ENCODE peak calls at places on chromosomes 13 and 19, in five cellular contexts. I is body of pancreas; S is small intestine; R is naive thymus-derived CD4-positive, alpha-beta T cell; Y is cardiac fibroblast. Z is an unnamed sample.
A peak's percentile ranks its signal among the peaks of the same experiment; 100 is the strongest.

GRCh38 chr19:30445385-30445784 is 73.2 kb downstream of the ZNF536 start:
- DNase-seq in I (no peak), S (no peak), R (no peak), Y (no peak), Z (no peak)

GRCh38 chr19:54570316-54570715 is 3.3 kb upstream of the LILRA2 start:
- DNase-seq in I (no peak), S (no peak), R (no peak), Y (no peak), Z (no peak)

GRCh38 chr19:39411832-39412099 is 703 bp upstream of the PLEKHG2 start:
- DNase-seq in I (peak; percentile 93), S (peak; percentile 95), R (peak; percentile 75), Y (peak; percentile 96), Z (peak; percentile 91)

GRCh38 chr13:41334810-41335209 is 23.7 kb downstream of the NAA16 start:
- DNase-seq in I (no peak), S (no peak), R (no peak), Y (no peak), Z (no peak)

GRCh38 chr19:30224689-30225606 is 147.2 kb upstream of the ZNF536 start:
- DNase-seq in I (no peak), S (no peak), R (no peak), Y (no peak), Z (no peak)

GRCh38 chr19:47143322-47144073 is 12.9 kb downstream of the SAE1 start:
- DNase-seq in I (no peak), S (no peak), R (no peak), Y (no peak), Z (no peak)

GRCh38 chr19:3045885-3046603 is 16.3 kb downstream of the TLE5 start:
- DNase-seq in I (no peak), S (no peak), R (no peak), Y (no peak), Z (no peak)

GRCh38 chr19:54158812-54159351 is 639 bp downstream of the LENG1 start:
- DNase-seq in I (no peak), S (peak; percentile 26), R (no peak), Y (no peak), Z (no peak)

Z was measured in GM04504.